ENCODE peak calls at places on chromosomes 11 and 22, in six cellular contexts. K is AG04450, F is PC-9, X is AG10803, T is uterus, E is kidney. L is an unnamed sample.

GRCh38 chr22:47601666-47602065 is 839.2 kb downstream of the TBC1D22A start:
- DNase-seq in K (no peak), F (no peak), X (no peak), T (no peak), E (no peak), L (no peak)

GRCh38 chr11:74749127-74749964 is 697 bp downstream of the RNF169 start:
- DNase-seq in K (no peak), F (peak; percentile 51), X (peak; percentile 22), T (peak; percentile 46), E (peak; percentile 79), L (no peak)

GRCh38 chr11:67275606-67276409 is 9.5 kb downstream of the GRK2 start:
- DNase-seq in K (no peak), F (no peak), X (no peak), T (no peak), E (peak; percentile 76), L (no peak)

GRCh38 chr22:21587803-21588611 is 20.5 kb downstream of the UBE2L3 start:
- DNase-seq in K (peak; percentile 45), F (no peak), X (peak; percentile 45), T (no peak), E (no peak), L (no peak)

GRCh38 chr11:46930089-46930488 is 6.5 kb upstream of the CSTPP1 start:
- DNase-seq in K (no peak), F (peak; percentile 99), X (peak; percentile 48), T (no peak), E (no peak), L (no peak)

GRCh38 chr22:24106385-24107381 is 74.6 kb upstream of the SUSD2 start:
- DNase-seq in K (no peak), F (no peak), X (no peak), T (peak; percentile 31), E (no peak), L (no peak)

GRCh38 chr11:75597636-75598035 is 35.6 kb downstream of the SERPINH1 start:
- DNase-seq in K (no peak), F (no peak), X (no peak), T (no peak), E (no peak), L (no peak)

GRCh38 chr22:49963647-49964026 is 3.1 kb downstream of the PIM3 start:
- DNase-seq in K (no peak), F (no peak), X (no peak), T (no peak), E (no peak), L (no peak)

GRCh38 chr22:45717787-45718186 is 46.2 kb downstream of the ATXN10 start:
- DNase-seq in K (peak; percentile 16), F (peak; percentile 83), X (peak; percentile 80), T (no peak), E (no peak), L (no peak)

GRCh38 chr11:76803023-76803422 is 19.9 kb downstream of the TSKU start:
- DNase-seq in K (no peak), F (no peak), X (peak; percentile 65), T (peak; percentile 16), E (no peak), L (no peak)

GRCh38 chr22:17926516-17926915 is 97.8 kb downstream of the MICAL3 start:
- DNase-seq in K (no peak), F (no peak), X (no peak), T (no peak), E (no peak), L (no peak)

GRCh38 chr11:48114740-48115139 is 101.9 kb upstream of the OR4B1 start:
- DNase-seq in K (no peak), F (no peak), X (no peak), T (no peak), E (no peak), L (no peak)

GRCh38 chr22:40922484-40923303 is 28.5 kb upstream of the RBX1 start:
- DNase-seq in K (peak; percentile 41), F (peak; percentile 56), X (peak; percentile 69), T (no peak), E (no peak), L (no peak)

GRCh38 chr22:25153961-25154685 is 45.5 kb upstream of the CRYBB3 start:
- DNase-seq in K (no peak), F (peak; percentile 90), X (peak; percentile 66), T (no peak), E (no peak), L (peak; percentile 49)

GRCh38 chr11:70871881-70872280 is 380.5 kb downstream of the SHANK2 start:
- DNase-seq in K (no peak), F (no peak), X (no peak), T (no peak), E (peak; percentile 30), L (no peak)

GRCh38 chr11:116454020-116454645 is 318.7 kb downstream of the BUD13 start:
- DNase-seq in K (no peak), F (no peak), X (peak; percentile 46), T (peak; percentile 52), E (no peak), L (peak; percentile 21)

GRCh38 chr22:30457964-30458363 is 13.9 kb downstream of the SEC14L3 start:
- DNase-seq in K (no peak), F (no peak), X (no peak), T (no peak), E (no peak), L (no peak)

GRCh38 chr11:78212586-78213371 is 24.1 kb downstream of the USP35 start:
- DNase-seq in K (no peak), F (no peak), X (peak; percentile 82), T (no peak), E (no peak), L (no peak)

GRCh38 chr22:29060251-29060650 is 1.4 kb downstream of the C22orf31 start:
- DNase-seq in K (no peak), F (no peak), X (no peak), T (no peak), E (no peak), L (no peak)

GRCh38 chr22:49574205-49574604 is 253.5 kb downstream of the BRD1 start:
- DNase-seq in K (no peak), F (no peak), X (no peak), T (no peak), E (peak; percentile 60), L (no peak)

GRCh38 chr22:22032099-22032905 is 49.7 kb upstream of the TOP3B start:
- DNase-seq in K (no peak), F (no peak), X (no peak), T (no peak), E (no peak), L (no peak)

GRCh38 chr11:95715777-95716241 is 73.8 kb downstream of the FAM76B start:
- DNase-seq in K (no peak), F (no peak), X (peak; percentile 63), T (no peak), E (no peak), L (peak; percentile 19)

GRCh38 chr11:61806785-61807184 is 10.0 kb downstream of the FADS1 start:
- DNase-seq in K (no peak), F (no peak), X (no peak), T (no peak), E (no peak), L (no peak)

GRCh38 chr11:11641581-11641980 is 19.8 kb upstream of the GALNT18 start:
- DNase-seq in K (no peak), F (no peak), X (no peak), T (no peak), E (no peak), L (no peak)

GRCh38 chr11:43392713-43393112 is 34.0 kb downstream of the TTC17 start:
- DNase-seq in K (no peak), F (no peak), X (no peak), T (no peak), E (no peak), L (no peak)

DNA sequence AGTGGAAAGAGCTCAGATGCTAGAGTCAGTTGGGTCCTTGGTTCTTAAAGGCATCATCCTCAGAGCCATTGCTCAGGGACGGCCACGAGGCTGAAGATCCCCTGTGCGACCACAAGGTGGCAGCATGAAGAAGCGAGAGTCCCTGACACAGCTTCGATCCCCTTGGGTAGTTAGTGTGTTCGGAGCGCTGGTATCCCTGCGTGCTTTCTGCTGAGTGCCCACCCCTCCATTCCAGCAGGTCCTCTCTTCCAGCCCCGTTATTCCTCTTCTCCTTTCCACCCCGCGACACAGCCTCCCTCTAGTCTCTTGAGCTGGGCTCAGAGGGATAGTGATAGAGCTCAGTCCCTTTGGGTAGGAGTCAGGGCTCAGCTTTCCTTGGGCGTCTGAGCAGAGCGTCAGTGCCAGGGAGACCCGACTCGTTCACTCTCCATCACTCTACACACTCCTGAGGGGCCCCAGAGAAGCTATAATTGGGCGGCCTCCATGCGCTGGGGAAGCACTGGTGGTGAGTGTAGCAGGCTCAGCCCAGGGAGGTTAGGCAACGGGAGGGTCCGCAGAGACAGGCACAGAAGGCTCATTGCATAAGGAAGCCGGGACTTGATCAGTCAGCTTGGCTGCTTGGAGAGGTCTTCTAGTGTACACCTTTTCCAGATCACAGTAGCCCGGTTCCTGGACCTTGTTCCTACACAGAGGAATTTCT is at the start of gene OR51D1:
- DNase-seq in K (peak; percentile 47), F (no peak), X (peak; percentile 61), T (peak; percentile 61), E (peak; percentile 79), L (peak; percentile 19)
- TF ChIP-seq CTCF in K (peak; percentile 95), F (peak; percentile 74), X (peak; percentile 97), T (peak; percentile 72), E (peak; percentile 86), L (peak; percentile 95)

GRCh38 chr11:64357446-64357845 is 1.5 kb upstream of the RPS6KA4 start:
- DNase-seq in K (no peak), F (no peak), X (no peak), T (no peak), E (no peak), L (no peak)

GRCh38 chr11:64357904-64358535 is 942 bp upstream of the RPS6KA4 start:
- DNase-seq in K (no peak), F (peak; percentile 88), X (no peak), T (no peak), E (peak; percentile 81), L (peak; percentile 81)

GRCh38 chr11:64355078-64355940 is 3.7 kb upstream of the RPS6KA4 start:
- DNase-seq in K (peak; percentile 39), F (peak; percentile 76), X (peak; percentile 71), T (peak; percentile 74), E (peak; percentile 92), L (no peak)

GRCh38 chr11:64358536-64358906 is 441 bp upstream of the RPS6KA4 start:
- DNase-seq in K (no peak), F (no peak), X (no peak), T (no peak), E (peak; percentile 87), L (no peak)

GRCh38 chr11:64356498-64357411 is 2.2 kb upstream of the RPS6KA4 start:
- DNase-seq in K (no peak), F (peak; percentile 56), X (peak; percentile 29), T (no peak), E (peak; percentile 74), L (no peak)
- TF ChIP-seq CTCF in K (peak; percentile 45), F (peak; percentile 64), X (peak; percentile 42), T (no peak), E (no peak), L (peak; percentile 57)

DNA sequence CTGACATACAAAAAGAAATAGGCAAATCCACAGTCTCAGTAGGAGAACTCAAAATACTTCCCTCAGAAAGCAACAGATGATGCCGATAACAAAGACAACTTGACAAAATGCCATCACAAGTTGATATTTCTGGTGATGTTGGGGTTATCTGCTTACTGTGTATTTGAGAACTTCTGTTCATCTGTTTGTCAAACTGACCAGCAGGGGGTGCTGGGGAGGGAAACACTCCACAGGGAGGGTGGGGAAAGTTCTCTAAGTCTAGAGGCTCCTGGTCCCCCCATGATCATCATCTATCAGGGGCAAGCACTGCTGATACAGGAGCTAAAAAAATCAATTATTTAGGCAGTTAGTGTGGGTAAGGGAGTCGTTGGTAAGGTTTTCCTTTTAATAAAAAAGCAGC is 19.2 kb downstream of the GLYATL1 start:
- DNase-seq in K (no peak), F (no peak), X (peak; percentile 5), T (no peak), E (no peak), L (no peak)
- TF ChIP-seq CTCF in K (peak; percentile 31), F (peak; percentile 53), X (peak; percentile 46), T (no peak), E (peak; percentile 29), L (peak; percentile 60)

GRCh38 chr11:134313379-134313778 is 18.4 kb upstream of the GLB1L2 start:
- DNase-seq in K (no peak), F (no peak), X (no peak), T (no peak), E (no peak), L (no peak)
- TF ChIP-seq CTCF in K (no peak), F (no peak), X (no peak), T (no peak), E (no peak), L (no peak)